ENCODE peak calls at places on chromosomes 5 and 9, in five cellular contexts. One of them, this sample, is unnamed.

GRCh38 chr9:79195904-79196303 is 375.9 kb upstream of the TLE4 start:
- DNase-seq in activated B cell treated with CpG ODN at 0.5 μM for 24 hours: no peak
- DNase-seq in IMR-90: peak; percentile 96
- DNase-seq in choroid plexus epithelial cell: peak; percentile 92
- DNase-seq in glutamatergic neuron: no peak
- DNase-seq in this sample: no peak

GRCh38 chr5:61467766-61468482 is 135.9 kb downstream of the ZSWIM6 start:
- DNase-seq in choroid plexus epithelial cell: peak; percentile 56
- DNase-seq in glutamatergic neuron: no peak
- DNase-seq in activated B cell treated with CpG ODN at 0.5 μM for 24 hours: no peak
- DNase-seq in IMR-90: peak; percentile 66
- DNase-seq in this sample: no peak

GRCh38 chr5:81774359-81774758 is 23.5 kb upstream of the SSBP2 start:
- DNase-seq in IMR-90: no peak
- DNase-seq in activated B cell treated with CpG ODN at 0.5 μM for 24 hours: no peak
- DNase-seq in glutamatergic neuron: no peak
- DNase-seq in choroid plexus epithelial cell: no peak
- DNase-seq in this sample: no peak

GRCh38 chr9:71814805-71815204 is 46.5 kb upstream of the CEMIP2 start:
- DNase-seq in choroid plexus epithelial cell: no peak
- DNase-seq in activated B cell treated with CpG ODN at 0.5 μM for 24 hours: no peak
- DNase-seq in glutamatergic neuron: no peak
- DNase-seq in IMR-90: no peak
- DNase-seq in this sample: no peak

GRCh38 chr5:167339205-167339604 is 952.2 kb upstream of the WWC1 start:
- DNase-seq in IMR-90: no peak
- DNase-seq in activated B cell treated with CpG ODN at 0.5 μM for 24 hours: no peak
- DNase-seq in glutamatergic neuron: no peak
- DNase-seq in choroid plexus epithelial cell: no peak
- DNase-seq in this sample: no peak

GRCh38 chr5:141793881-141794280 is 84.3 kb downstream of the PCDH1 start:
- DNase-seq in IMR-90: no peak
- DNase-seq in glutamatergic neuron: no peak
- DNase-seq in activated B cell treated with CpG ODN at 0.5 μM for 24 hours: no peak
- DNase-seq in choroid plexus epithelial cell: no peak
- DNase-seq in this sample: no peak

GRCh38 chr5:73296772-73297171 is 123.8 kb downstream of the TMEM174 start:
- DNase-seq in glutamatergic neuron: no peak
- DNase-seq in IMR-90: peak; percentile 89
- DNase-seq in choroid plexus epithelial cell: peak; percentile 70
- DNase-seq in activated B cell treated with CpG ODN at 0.5 μM for 24 hours: no peak
- DNase-seq in this sample: no peak

GRCh38 chr5:168889039-168889438 is 309.9 kb upstream of the PANK3 start:
- DNase-seq in glutamatergic neuron: no peak
- DNase-seq in activated B cell treated with CpG ODN at 0.5 μM for 24 hours: no peak
- DNase-seq in choroid plexus epithelial cell: no peak
- DNase-seq in IMR-90: no peak
- DNase-seq in this sample: no peak

GRCh38 chr5:156879665-156880285 is 29.7 kb downstream of the PPP1R2B start:
- DNase-seq in IMR-90: no peak
- DNase-seq in choroid plexus epithelial cell: no peak
- DNase-seq in activated B cell treated with CpG ODN at 0.5 μM for 24 hours: no peak
- DNase-seq in glutamatergic neuron: no peak
- DNase-seq in this sample: no peak

GRCh38 chr5:8949908-8950307 is 596.0 kb downstream of the SEMA5A start:
- DNase-seq in IMR-90: no peak
- DNase-seq in choroid plexus epithelial cell: no peak
- DNase-seq in activated B cell treated with CpG ODN at 0.5 μM for 24 hours: no peak
- DNase-seq in glutamatergic neuron: no peak
- DNase-seq in this sample: no peak

GRCh38 chr9:32350682-32351081 is 33.8 kb upstream of the ACO1 start:
- DNase-seq in glutamatergic neuron: no peak
- DNase-seq in activated B cell treated with CpG ODN at 0.5 μM for 24 hours: no peak
- DNase-seq in IMR-90: peak; percentile 17
- DNase-seq in choroid plexus epithelial cell: peak; percentile 58
- DNase-seq in this sample: no peak

GRCh38 chr5:54093081-54093492 is 217.3 kb downstream of the ARL15 start:
- DNase-seq in IMR-90: no peak
- DNase-seq in glutamatergic neuron: no peak
- DNase-seq in choroid plexus epithelial cell: no peak
- DNase-seq in activated B cell treated with CpG ODN at 0.5 μM for 24 hours: no peak
- DNase-seq in this sample: no peak

GRCh38 chr5:181181650-181182565 is 23.1 kb downstream of the TRIM7 start:
- DNase-seq in IMR-90: peak; percentile 65
- DNase-seq in glutamatergic neuron: peak; percentile 78
- DNase-seq in choroid plexus epithelial cell: peak; percentile 83
- DNase-seq in activated B cell treated with CpG ODN at 0.5 μM for 24 hours: no peak
- DNase-seq in this sample: peak; percentile 51

GRCh38 chr5:170216262-170216864 is 16.4 kb upstream of the C5orf58 start:
- DNase-seq in choroid plexus epithelial cell: peak; percentile 87
- DNase-seq in glutamatergic neuron: peak; percentile 34
- DNase-seq in IMR-90: peak; percentile 36
- DNase-seq in activated B cell treated with CpG ODN at 0.5 μM for 24 hours: no peak
- DNase-seq in this sample: no peak

GRCh38 chr9:127567898-127568617 is 44.0 kb upstream of the STXBP1 start:
- DNase-seq in activated B cell treated with CpG ODN at 0.5 μM for 24 hours: no peak
- DNase-seq in IMR-90: no peak
- DNase-seq in choroid plexus epithelial cell: no peak
- DNase-seq in glutamatergic neuron: peak; percentile 53
- DNase-seq in this sample: no peak

GRCh38 chr5:16588434-16589214 is 28.2 kb downstream of the RETREG1 start:
- DNase-seq in activated B cell treated with CpG ODN at 0.5 μM for 24 hours: no peak
- DNase-seq in choroid plexus epithelial cell: no peak
- DNase-seq in IMR-90: no peak
- DNase-seq in glutamatergic neuron: no peak
- DNase-seq in this sample: no peak

GRCh38 chr5:16582081-16582480 is 34.7 kb downstream of the RETREG1 start:
- DNase-seq in activated B cell treated with CpG ODN at 0.5 μM for 24 hours: no peak
- DNase-seq in glutamatergic neuron: no peak
- DNase-seq in choroid plexus epithelial cell: no peak
- DNase-seq in IMR-90: no peak
- DNase-seq in this sample: no peak

GRCh38 chr5:16589658-16590057 is 27.1 kb downstream of the RETREG1 start:
- DNase-seq in IMR-90: no peak
- DNase-seq in activated B cell treated with CpG ODN at 0.5 μM for 24 hours: no peak
- DNase-seq in glutamatergic neuron: no peak
- DNase-seq in choroid plexus epithelial cell: no peak
- DNase-seq in this sample: no peak

GRCh38 chr5:16580382-16580781 is 36.4 kb downstream of the RETREG1 start:
- DNase-seq in activated B cell treated with CpG ODN at 0.5 μM for 24 hours: no peak
- DNase-seq in IMR-90: no peak
- DNase-seq in choroid plexus epithelial cell: no peak
- DNase-seq in glutamatergic neuron: no peak
- DNase-seq in this sample: no peak

DNA sequence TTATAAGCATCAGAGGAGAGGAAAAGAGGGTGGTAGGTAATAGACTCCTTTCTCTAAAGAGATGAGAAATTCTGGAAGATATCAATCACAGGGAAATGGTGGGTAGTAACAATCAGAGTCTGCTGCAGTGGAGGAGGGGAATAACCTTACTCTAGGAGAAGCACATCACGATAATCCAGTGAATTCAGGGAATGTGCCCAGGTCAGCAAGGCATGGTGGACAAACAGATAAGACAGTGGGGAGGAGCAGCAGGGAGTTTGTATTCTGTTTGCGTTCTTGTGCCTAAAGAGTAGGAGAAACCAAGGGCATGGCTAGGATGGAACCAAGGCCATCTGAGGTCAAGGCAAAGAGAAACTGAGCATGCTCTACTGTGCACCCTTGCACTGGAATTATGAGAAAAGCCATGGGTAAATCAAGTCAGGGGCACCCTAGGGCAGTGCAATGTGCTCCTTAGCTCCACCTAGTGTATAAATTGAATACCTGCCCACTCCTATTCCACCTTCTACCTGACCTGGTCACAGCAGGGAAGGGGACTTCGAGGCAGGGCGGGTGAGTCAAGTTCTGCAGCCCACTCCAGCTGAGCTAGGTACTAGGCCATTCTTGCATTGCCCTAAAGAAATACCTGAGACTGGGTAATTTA is 31.6 kb downstream of the RETREG1 start:
- DNase-seq in glutamatergic neuron: no peak
- DNase-seq in choroid plexus epithelial cell: no peak
- DNase-seq in activated B cell treated with CpG ODN at 0.5 μM for 24 hours: no peak
- DNase-seq in IMR-90: no peak
- DNase-seq in this sample: no peak
- TF ChIP-seq CTCF in glutamatergic neuron: no peak
- TF ChIP-seq CTCF in choroid plexus epithelial cell: peak; percentile 54
- TF ChIP-seq CTCF in activated B cell treated with CpG ODN at 0.5 μM for 24 hours: no peak
- TF ChIP-seq CTCF in IMR-90: peak; percentile 21
- TF ChIP-seq CTCF in this sample: no peak

GRCh38 chr5:150503977-150504620 is 3.8 kb upstream of the NDST1 start:
- DNase-seq in activated B cell treated with CpG ODN at 0.5 μM for 24 hours: no peak
- DNase-seq in choroid plexus epithelial cell: no peak
- DNase-seq in IMR-90: no peak
- DNase-seq in glutamatergic neuron: no peak
- DNase-seq in this sample: no peak
- TF ChIP-seq CTCF in activated B cell treated with CpG ODN at 0.5 μM for 24 hours: no peak
- TF ChIP-seq CTCF in choroid plexus epithelial cell: no peak
- TF ChIP-seq CTCF in IMR-90: no peak
- TF ChIP-seq CTCF in glutamatergic neuron: no peak
- TF ChIP-seq CTCF in this sample: no peak

GRCh38 chr5:74798977-74799911 is 32.2 kb downstream of the NSA2 start:
- DNase-seq in choroid plexus epithelial cell: peak; percentile 5
- DNase-seq in IMR-90: peak; percentile 20
- DNase-seq in activated B cell treated with CpG ODN at 0.5 μM for 24 hours: no peak
- DNase-seq in glutamatergic neuron: no peak
- DNase-seq in this sample: no peak

GRCh38 chr5:74801941-74802340 is 34.9 kb downstream of the NSA2 start:
- DNase-seq in choroid plexus epithelial cell: no peak
- DNase-seq in glutamatergic neuron: no peak
- DNase-seq in activated B cell treated with CpG ODN at 0.5 μM for 24 hours: no peak
- DNase-seq in IMR-90: peak; percentile 33
- DNase-seq in this sample: no peak

GRCh38 chr5:74801197-74801596 is 34.1 kb downstream of the NSA2 start:
- DNase-seq in IMR-90: no peak
- DNase-seq in choroid plexus epithelial cell: no peak
- DNase-seq in glutamatergic neuron: no peak
- DNase-seq in activated B cell treated with CpG ODN at 0.5 μM for 24 hours: no peak
- DNase-seq in this sample: no peak
- TF ChIP-seq CTCF in IMR-90: no peak
- TF ChIP-seq CTCF in choroid plexus epithelial cell: no peak
- TF ChIP-seq CTCF in glutamatergic neuron: no peak
- TF ChIP-seq CTCF in activated B cell treated with CpG ODN at 0.5 μM for 24 hours: no peak
- TF ChIP-seq CTCF in this sample: no peak

GRCh38 chr9:15422355-15423327 is at the start of gene SNAPC3:
- DNase-seq in IMR-90: peak; percentile 93
- DNase-seq in choroid plexus epithelial cell: peak; percentile 96
- DNase-seq in glutamatergic neuron: peak; percentile 96
- DNase-seq in activated B cell treated with CpG ODN at 0.5 μM for 24 hours: peak; percentile 90
- DNase-seq in this sample: peak; percentile 86

GRCh38 chr9:15426019-15426418 is 3.3 kb downstream of the SNAPC3 start:
- DNase-seq in choroid plexus epithelial cell: no peak
- DNase-seq in IMR-90: no peak
- DNase-seq in glutamatergic neuron: no peak
- DNase-seq in activated B cell treated with CpG ODN at 0.5 μM for 24 hours: no peak
- DNase-seq in this sample: no peak

GRCh38 chr9:15420796-15421195 is 1.9 kb upstream of the SNAPC3 start:
- DNase-seq in glutamatergic neuron: no peak
- DNase-seq in choroid plexus epithelial cell: no peak
- DNase-seq in activated B cell treated with CpG ODN at 0.5 μM for 24 hours: no peak
- DNase-seq in IMR-90: peak; percentile 58
- DNase-seq in this sample: no peak

GRCh38 chr9:15421532-15421931 is 1.1 kb upstream of the SNAPC3 start:
- DNase-seq in glutamatergic neuron: no peak
- DNase-seq in choroid plexus epithelial cell: no peak
- DNase-seq in activated B cell treated with CpG ODN at 0.5 μM for 24 hours: no peak
- DNase-seq in IMR-90: no peak
- DNase-seq in this sample: no peak

DNA sequence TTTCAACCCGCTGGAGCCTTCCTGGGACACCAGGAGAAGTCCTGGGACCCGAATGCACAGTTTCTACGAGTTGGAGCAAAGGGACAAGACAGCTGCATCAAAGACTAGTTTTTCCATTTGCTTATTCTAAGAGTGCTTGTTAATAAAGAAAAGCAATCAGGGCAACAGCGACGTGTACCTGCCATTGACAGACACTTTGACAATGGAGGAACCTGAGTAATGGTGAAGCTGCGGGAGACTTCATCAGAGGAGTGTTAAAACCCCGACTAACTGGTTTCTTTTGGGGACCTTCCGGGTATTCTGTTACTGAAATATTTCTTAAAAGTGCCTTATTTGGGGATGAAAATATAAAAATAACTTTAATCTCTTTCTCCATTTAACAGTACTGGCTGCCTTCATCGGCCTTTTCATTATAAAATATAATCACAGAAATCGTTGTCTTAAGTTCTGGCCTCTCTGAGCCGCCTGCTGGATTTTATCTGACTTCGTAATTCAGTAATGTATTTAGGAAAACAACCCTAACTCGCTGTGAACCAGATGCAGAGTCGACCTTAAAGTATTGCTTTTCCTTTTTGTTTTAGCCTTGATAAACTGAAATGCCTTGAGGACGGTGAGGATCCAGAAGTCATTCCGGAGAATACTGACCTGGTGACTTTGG is 781 bp downstream of the SNAPC3 start:
- DNase-seq in activated B cell treated with CpG ODN at 0.5 μM for 24 hours: no peak
- DNase-seq in glutamatergic neuron: no peak
- DNase-seq in choroid plexus epithelial cell: peak; percentile 63
- DNase-seq in IMR-90: peak; percentile 43
- DNase-seq in this sample: no peak
- TF ChIP-seq CTCF in activated B cell treated with CpG ODN at 0.5 μM for 24 hours: no peak
- TF ChIP-seq CTCF in glutamatergic neuron: no peak
- TF ChIP-seq CTCF in choroid plexus epithelial cell: peak; percentile 51
- TF ChIP-seq CTCF in IMR-90: peak; percentile 39
- TF ChIP-seq CTCF in this sample: no peak

GRCh38 chr9:95067888-95068287 is 249.6 kb downstream of the FANCC start:
- DNase-seq in choroid plexus epithelial cell: no peak
- DNase-seq in glutamatergic neuron: no peak
- DNase-seq in activated B cell treated with CpG ODN at 0.5 μM for 24 hours: no peak
- DNase-seq in IMR-90: no peak
- DNase-seq in this sample: no peak

GRCh38 chr9:95073042-95073607 is 244.4 kb downstream of the FANCC start:
- DNase-seq in glutamatergic neuron: no peak
- DNase-seq in IMR-90: no peak
- DNase-seq in activated B cell treated with CpG ODN at 0.5 μM for 24 hours: no peak
- DNase-seq in choroid plexus epithelial cell: peak; percentile 52
- DNase-seq in this sample: no peak

GRCh38 chr9:95071450-95071849 is 246.1 kb downstream of the FANCC start:
- DNase-seq in activated B cell treated with CpG ODN at 0.5 μM for 24 hours: no peak
- DNase-seq in glutamatergic neuron: no peak
- DNase-seq in IMR-90: no peak
- DNase-seq in choroid plexus epithelial cell: no peak
- DNase-seq in this sample: no peak

GRCh38 chr9:95071925-95072324 is 245.6 kb downstream of the FANCC start:
- DNase-seq in glutamatergic neuron: no peak
- DNase-seq in IMR-90: no peak
- DNase-seq in activated B cell treated with CpG ODN at 0.5 μM for 24 hours: no peak
- DNase-seq in choroid plexus epithelial cell: no peak
- DNase-seq in this sample: no peak

DNA sequence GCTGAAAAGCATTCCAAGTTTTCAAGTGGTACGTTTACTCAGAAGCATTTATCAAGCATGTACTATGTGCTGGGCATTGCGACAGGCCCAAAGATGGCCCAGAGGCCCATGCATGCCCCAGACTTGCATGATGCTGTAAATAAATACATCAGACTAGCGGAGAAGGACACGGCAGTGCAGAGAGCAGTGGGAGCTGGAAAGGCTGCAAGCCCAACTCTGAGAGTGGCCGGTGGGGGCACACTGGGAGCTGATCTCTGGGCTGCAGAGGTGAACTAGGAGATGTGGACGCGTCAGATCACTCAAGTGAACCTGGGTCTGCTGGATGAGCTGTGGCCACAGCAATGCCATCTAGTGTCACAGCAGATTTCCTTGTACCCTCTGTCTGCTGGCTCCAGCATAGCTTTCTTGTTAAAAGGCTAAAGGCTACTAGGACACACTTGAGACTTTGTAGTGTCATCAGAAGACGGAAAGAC is 246.9 kb downstream of the FANCC start:
- DNase-seq in activated B cell treated with CpG ODN at 0.5 μM for 24 hours: no peak
- DNase-seq in choroid plexus epithelial cell: no peak
- DNase-seq in IMR-90: no peak
- DNase-seq in glutamatergic neuron: no peak
- DNase-seq in this sample: no peak
- TF ChIP-seq CTCF in activated B cell treated with CpG ODN at 0.5 μM for 24 hours: no peak
- TF ChIP-seq CTCF in choroid plexus epithelial cell: no peak
- TF ChIP-seq CTCF in IMR-90: no peak
- TF ChIP-seq CTCF in glutamatergic neuron: no peak
- TF ChIP-seq CTCF in this sample: no peak